ENCODE peak calls at places on chromosomes 5 and 9, in ten cellular contexts. One of them, this sample, is unnamed.

GRCh38 chr9:137544176-137544755 is 5.9 kb downstream of the PNPLA7 start:
- DNase-seq in type B pancreatic cell: no peak
- DNase-seq in fibroblast of pulmonary artery: peak
- DNase-seq in sciatic nerve: no peak
- DNase-seq in NCI-H1092: no peak
- DNase-seq in NCI-H345: no peak
- DNase-seq in upper lobe of right lung: no peak
- DNase-seq in T-helper 1 cell: no peak
- DNase-seq in stomach: no peak
- DNase-seq in GM13976: no peak
- DNase-seq in this sample: no peak

GRCh38 chr5:61600945-61601491 is 269.0 kb downstream of the ZSWIM6 start:
- DNase-seq in type B pancreatic cell: no peak
- DNase-seq in fibroblast of pulmonary artery: no peak
- DNase-seq in sciatic nerve: no peak
- DNase-seq in NCI-H1092: no peak
- DNase-seq in NCI-H345: no peak
- DNase-seq in upper lobe of right lung: no peak
- DNase-seq in T-helper 1 cell: no peak
- DNase-seq in stomach: no peak
- DNase-seq in GM13976: no peak
- DNase-seq in this sample: no peak

GRCh38 chr9:88218721-88219120 is 80.4 kb upstream of the SPATA31C2 start:
- DNase-seq in type B pancreatic cell: no peak
- DNase-seq in fibroblast of pulmonary artery: peak
- DNase-seq in sciatic nerve: no peak
- DNase-seq in NCI-H1092: no peak
- DNase-seq in NCI-H345: no peak
- DNase-seq in upper lobe of right lung: no peak
- DNase-seq in T-helper 1 cell: no peak
- DNase-seq in stomach: no peak
- DNase-seq in GM13976: no peak
- DNase-seq in this sample: no peak

GRCh38 chr9:122642226-122642625 is 15.2 kb downstream of the OR1B1 start:
- DNase-seq in type B pancreatic cell: no peak
- DNase-seq in fibroblast of pulmonary artery: peak
- DNase-seq in sciatic nerve: no peak
- DNase-seq in NCI-H1092: no peak
- DNase-seq in NCI-H345: no peak
- DNase-seq in upper lobe of right lung: no peak
- DNase-seq in T-helper 1 cell: no peak
- DNase-seq in stomach: no peak
- DNase-seq in GM13976: no peak
- DNase-seq in this sample: no peak

GRCh38 chr5:79200573-79201183 is 35.3 kb upstream of the JMY start:
- DNase-seq in type B pancreatic cell: no peak
- DNase-seq in fibroblast of pulmonary artery: peak
- DNase-seq in sciatic nerve: no peak
- DNase-seq in NCI-H1092: no peak
- DNase-seq in NCI-H345: no peak
- DNase-seq in upper lobe of right lung: no peak
- DNase-seq in T-helper 1 cell: no peak
- DNase-seq in stomach: no peak
- DNase-seq in GM13976: peak
- DNase-seq in this sample: no peak

GRCh38 chr9:21831841-21832509 is 29.5 kb downstream of the MTAP start:
- DNase-seq in type B pancreatic cell: no peak
- DNase-seq in fibroblast of pulmonary artery: peak
- DNase-seq in sciatic nerve: no peak
- DNase-seq in NCI-H1092: no peak
- DNase-seq in NCI-H345: no peak
- DNase-seq in upper lobe of right lung: no peak
- DNase-seq in T-helper 1 cell: no peak
- DNase-seq in stomach: no peak
- DNase-seq in GM13976: peak
- DNase-seq in this sample: peak

GRCh38 chr5:39024005-39024404 is 50.2 kb downstream of the RICTOR start:
- DNase-seq in type B pancreatic cell: no peak
- DNase-seq in fibroblast of pulmonary artery: no peak
- DNase-seq in sciatic nerve: no peak
- DNase-seq in NCI-H1092: no peak
- DNase-seq in NCI-H345: no peak
- DNase-seq in upper lobe of right lung: no peak
- DNase-seq in T-helper 1 cell: no peak
- DNase-seq in stomach: no peak
- DNase-seq in GM13976: no peak
- DNase-seq in this sample: no peak

GRCh38 chr9:82148849-82149544 is 160.4 kb downstream of the SPATA31D1 start:
- DNase-seq in type B pancreatic cell: no peak
- DNase-seq in fibroblast of pulmonary artery: peak
- DNase-seq in sciatic nerve: no peak
- DNase-seq in NCI-H1092: no peak
- DNase-seq in NCI-H345: no peak
- DNase-seq in upper lobe of right lung: no peak
- DNase-seq in T-helper 1 cell: no peak
- DNase-seq in stomach: no peak
- DNase-seq in GM13976: no peak
- DNase-seq in this sample: no peak

GRCh38 chr5:169286572-169287325 is 14.2 kb downstream of the SLIT3 start:
- DNase-seq in type B pancreatic cell: no peak
- DNase-seq in fibroblast of pulmonary artery: peak
- DNase-seq in sciatic nerve: no peak
- DNase-seq in NCI-H1092: no peak
- DNase-seq in NCI-H345: no peak
- DNase-seq in upper lobe of right lung: no peak
- DNase-seq in T-helper 1 cell: no peak
- DNase-seq in stomach: no peak
- DNase-seq in GM13976: no peak
- DNase-seq in this sample: no peak

GRCh38 chr9:21506910-21507795 is 25.0 kb upstream of the IFNE start:
- DNase-seq in type B pancreatic cell: no peak
- DNase-seq in fibroblast of pulmonary artery: peak
- DNase-seq in sciatic nerve: no peak
- DNase-seq in NCI-H1092: no peak
- DNase-seq in NCI-H345: no peak
- DNase-seq in upper lobe of right lung: no peak
- DNase-seq in T-helper 1 cell: no peak
- DNase-seq in stomach: no peak
- DNase-seq in GM13976: no peak
- DNase-seq in this sample: no peak

GRCh38 chr5:76425940-76426339 is 22.9 kb downstream of the IQGAP2 start:
- DNase-seq in type B pancreatic cell: no peak
- DNase-seq in fibroblast of pulmonary artery: no peak
- DNase-seq in sciatic nerve: no peak
- DNase-seq in NCI-H1092: no peak
- DNase-seq in NCI-H345: no peak
- DNase-seq in upper lobe of right lung: no peak
- DNase-seq in T-helper 1 cell: no peak
- DNase-seq in stomach: no peak
- DNase-seq in GM13976: no peak
- DNase-seq in this sample: no peak

GRCh38 chr9:137082925-137083290 is 3.9 kb upstream of the MAN1B1 start:
- DNase-seq in type B pancreatic cell: no peak
- DNase-seq in fibroblast of pulmonary artery: no peak
- DNase-seq in sciatic nerve: no peak
- DNase-seq in NCI-H1092: no peak
- DNase-seq in NCI-H345: no peak
- DNase-seq in upper lobe of right lung: no peak
- DNase-seq in T-helper 1 cell: no peak
- DNase-seq in stomach: no peak
- DNase-seq in GM13976: no peak
- DNase-seq in this sample: no peak

GRCh38 chr5:154271936-154272514 is 81.5 kb downstream of the GALNT10 start:
- DNase-seq in type B pancreatic cell: no peak
- DNase-seq in fibroblast of pulmonary artery: no peak
- DNase-seq in sciatic nerve: no peak
- DNase-seq in NCI-H1092: no peak
- DNase-seq in NCI-H345: no peak
- DNase-seq in upper lobe of right lung: no peak
- DNase-seq in T-helper 1 cell: no peak
- DNase-seq in stomach: no peak
- DNase-seq in GM13976: no peak
- DNase-seq in this sample: no peak

GRCh38 chr5:136075339-136075885 is 46.6 kb downstream of the TGFBI start:
- DNase-seq in type B pancreatic cell: peak
- DNase-seq in fibroblast of pulmonary artery: no peak
- DNase-seq in sciatic nerve: no peak
- DNase-seq in NCI-H1092: no peak
- DNase-seq in NCI-H345: no peak
- DNase-seq in upper lobe of right lung: no peak
- DNase-seq in T-helper 1 cell: no peak
- DNase-seq in stomach: no peak
- DNase-seq in GM13976: no peak
- DNase-seq in this sample: no peak

GRCh38 chr5:173812811-173813550 is 75.2 kb upstream of the CPEB4 start:
- DNase-seq in type B pancreatic cell: no peak
- DNase-seq in fibroblast of pulmonary artery: peak
- DNase-seq in sciatic nerve: no peak
- DNase-seq in NCI-H1092: no peak
- DNase-seq in NCI-H345: no peak
- DNase-seq in upper lobe of right lung: no peak
- DNase-seq in T-helper 1 cell: no peak
- DNase-seq in stomach: no peak
- DNase-seq in GM13976: no peak
- DNase-seq in this sample: no peak

GRCh38 chr5:141478321-141478945 is 2.7 kb downstream of the PCDHGC3 start:
- DNase-seq in type B pancreatic cell: no peak
- DNase-seq in fibroblast of pulmonary artery: no peak
- DNase-seq in sciatic nerve: no peak
- DNase-seq in NCI-H1092: no peak
- DNase-seq in NCI-H345: no peak
- DNase-seq in upper lobe of right lung: peak
- DNase-seq in T-helper 1 cell: no peak
- DNase-seq in stomach: peak
- DNase-seq in GM13976: no peak
- DNase-seq in this sample: no peak

GRCh38 chr9:86282979-86283535 is 719 bp upstream of the ISCA1 start:
- DNase-seq in type B pancreatic cell: no peak
- DNase-seq in fibroblast of pulmonary artery: peak
- DNase-seq in sciatic nerve: no peak
- DNase-seq in NCI-H1092: no peak
- DNase-seq in NCI-H345: no peak
- DNase-seq in upper lobe of right lung: no peak
- DNase-seq in T-helper 1 cell: no peak
- DNase-seq in stomach: no peak
- DNase-seq in GM13976: no peak
- DNase-seq in this sample: no peak

GRCh38 chr5:54672867-54673266 is 155.3 kb downstream of the SNX18 start:
- DNase-seq in type B pancreatic cell: no peak
- DNase-seq in fibroblast of pulmonary artery: no peak
- DNase-seq in sciatic nerve: no peak
- DNase-seq in NCI-H1092: no peak
- DNase-seq in NCI-H345: no peak
- DNase-seq in upper lobe of right lung: no peak
- DNase-seq in T-helper 1 cell: no peak
- DNase-seq in stomach: no peak
- DNase-seq in GM13976: no peak
- DNase-seq in this sample: no peak

GRCh38 chr5:110321117-110321516 is 405.4 kb downstream of the TMEM232 start:
- DNase-seq in type B pancreatic cell: no peak
- DNase-seq in fibroblast of pulmonary artery: no peak
- DNase-seq in sciatic nerve: no peak
- DNase-seq in NCI-H1092: no peak
- DNase-seq in NCI-H345: no peak
- DNase-seq in upper lobe of right lung: no peak
- DNase-seq in T-helper 1 cell: no peak
- DNase-seq in stomach: no peak
- DNase-seq in GM13976: no peak
- DNase-seq in this sample: no peak

GRCh38 chr5:132013711-132014110 is 2.3 kb upstream of the ACSL6 start:
- DNase-seq in type B pancreatic cell: peak
- DNase-seq in fibroblast of pulmonary artery: no peak
- DNase-seq in sciatic nerve: peak
- DNase-seq in NCI-H1092: no peak
- DNase-seq in NCI-H345: no peak
- DNase-seq in upper lobe of right lung: peak
- DNase-seq in T-helper 1 cell: no peak
- DNase-seq in stomach: no peak
- DNase-seq in GM13976: no peak
- DNase-seq in this sample: no peak

This sample was measured in GM06990.